ENCODE peak calls at places on chromosome 19, in seven cellular contexts. One of them, this sample, is unnamed.

GRCh38 chr19:18051887-18052286 is 34.8 kb downstream of the IL12RB1 start:
- DNase-seq in colonic mucosa: peak
- DNase-seq in stomach: peak
- DNase-seq in psoas muscle: peak
- DNase-seq in endodermal cell: no peak
- DNase-seq in tibial artery: peak
- DNase-seq in adrenal gland: no peak
- DNase-seq in this sample: no peak

GRCh38 chr19:7500811-7501450 is 12.1 kb upstream of the PEX11G start:
- DNase-seq in colonic mucosa: peak
- DNase-seq in stomach: peak
- DNase-seq in psoas muscle: peak
- DNase-seq in endodermal cell: peak
- DNase-seq in tibial artery: no peak
- DNase-seq in adrenal gland: peak
- DNase-seq in this sample: peak

GRCh38 chr19:31545766-31546165 is 196.5 kb upstream of the TSHZ3 start:
- DNase-seq in colonic mucosa: no peak
- DNase-seq in stomach: no peak
- DNase-seq in psoas muscle: no peak
- DNase-seq in endodermal cell: peak
- DNase-seq in tibial artery: no peak
- DNase-seq in adrenal gland: no peak
- DNase-seq in this sample: no peak

GRCh38 chr19:10339380-10339960 is at the start of gene ICAM3:
- DNase-seq in colonic mucosa: peak
- DNase-seq in stomach: peak
- DNase-seq in psoas muscle: no peak
- DNase-seq in endodermal cell: peak
- DNase-seq in tibial artery: no peak
- DNase-seq in adrenal gland: no peak
- DNase-seq in this sample: no peak

GRCh38 chr19:48244289-48244688 is 11.4 kb downstream of the CARD8 start:
- DNase-seq in colonic mucosa: no peak
- DNase-seq in stomach: no peak
- DNase-seq in psoas muscle: no peak
- DNase-seq in endodermal cell: no peak
- DNase-seq in tibial artery: no peak
- DNase-seq in adrenal gland: no peak
- DNase-seq in this sample: no peak

GRCh38 chr19:45395524-45396388 is 9.1 kb downstream of the PPP1R13L start:
- DNase-seq in colonic mucosa: no peak
- DNase-seq in stomach: no peak
- DNase-seq in psoas muscle: no peak
- DNase-seq in endodermal cell: peak
- DNase-seq in tibial artery: no peak
- DNase-seq in adrenal gland: no peak
- DNase-seq in this sample: no peak

GRCh38 chr19:49017666-49018351 is 918 bp upstream of the LHB start:
- DNase-seq in colonic mucosa: peak
- DNase-seq in stomach: peak
- DNase-seq in psoas muscle: peak
- DNase-seq in endodermal cell: peak
- DNase-seq in tibial artery: peak
- DNase-seq in adrenal gland: peak
- DNase-seq in this sample: no peak

GRCh38 chr19:45766293-45766918 is 2.6 kb downstream of the SIX5 start:
- DNase-seq in colonic mucosa: no peak
- DNase-seq in stomach: no peak
- DNase-seq in psoas muscle: no peak
- DNase-seq in endodermal cell: no peak
- DNase-seq in tibial artery: no peak
- DNase-seq in adrenal gland: no peak
- DNase-seq in this sample: no peak

GRCh38 chr19:8334458-8335342 is 8.4 kb downstream of the KANK3 start:
- DNase-seq in colonic mucosa: peak
- DNase-seq in stomach: peak
- DNase-seq in psoas muscle: no peak
- DNase-seq in endodermal cell: peak
- DNase-seq in tibial artery: no peak
- DNase-seq in adrenal gland: no peak
- DNase-seq in this sample: no peak

GRCh38 chr19:21505459-21506393 is at the start of gene ZNF429:
- DNase-seq in colonic mucosa: peak
- DNase-seq in stomach: peak
- DNase-seq in psoas muscle: peak
- DNase-seq in endodermal cell: peak
- DNase-seq in tibial artery: peak
- DNase-seq in adrenal gland: peak
- DNase-seq in this sample: peak

GRCh38 chr19:5291588-5292193 is 48.9 kb downstream of the PTPRS start:
- DNase-seq in colonic mucosa: no peak
- DNase-seq in stomach: no peak
- DNase-seq in psoas muscle: no peak
- DNase-seq in endodermal cell: no peak
- DNase-seq in tibial artery: no peak
- DNase-seq in adrenal gland: no peak
- DNase-seq in this sample: no peak

GRCh38 chr19:5667751-5668271 is 12.5 kb downstream of the MICOS13 start:
- DNase-seq in colonic mucosa: no peak
- DNase-seq in stomach: no peak
- DNase-seq in psoas muscle: no peak
- DNase-seq in endodermal cell: peak
- DNase-seq in tibial artery: no peak
- DNase-seq in adrenal gland: no peak
- DNase-seq in this sample: no peak

GRCh38 chr19:47075941-47076340 is 27.5 kb upstream of the TMEM160 start:
- DNase-seq in colonic mucosa: no peak
- DNase-seq in stomach: no peak
- DNase-seq in psoas muscle: no peak
- DNase-seq in endodermal cell: no peak
- DNase-seq in tibial artery: no peak
- DNase-seq in adrenal gland: no peak
- DNase-seq in this sample: no peak

GRCh38 chr19:11581740-11582139 is 4.3 kb upstream of the ACP5 start:
- DNase-seq in colonic mucosa: no peak
- DNase-seq in stomach: no peak
- DNase-seq in psoas muscle: no peak
- DNase-seq in endodermal cell: no peak
- DNase-seq in tibial artery: no peak
- DNase-seq in adrenal gland: no peak
- DNase-seq in this sample: no peak

GRCh38 chr19:15432018-15432494 is 13.3 kb upstream of the AKAP8L start:
- DNase-seq in colonic mucosa: no peak
- DNase-seq in stomach: no peak
- DNase-seq in psoas muscle: no peak
- DNase-seq in endodermal cell: no peak
- DNase-seq in tibial artery: no peak
- DNase-seq in adrenal gland: no peak
- DNase-seq in this sample: no peak

GRCh38 chr19:15431396-15432017 is 12.7 kb upstream of the AKAP8L start:
- DNase-seq in colonic mucosa: no peak
- DNase-seq in stomach: no peak
- DNase-seq in psoas muscle: no peak
- DNase-seq in endodermal cell: no peak
- DNase-seq in tibial artery: no peak
- DNase-seq in adrenal gland: no peak
- DNase-seq in this sample: no peak

GRCh38 chr19:15430526-15431120 is 11.8 kb upstream of the AKAP8L start:
- DNase-seq in colonic mucosa: no peak
- DNase-seq in stomach: no peak
- DNase-seq in psoas muscle: no peak
- DNase-seq in endodermal cell: no peak
- DNase-seq in tibial artery: no peak
- DNase-seq in adrenal gland: no peak
- DNase-seq in this sample: no peak

GRCh38 chr19:15433519-15434069 is 14.8 kb upstream of the AKAP8L start:
- DNase-seq in colonic mucosa: no peak
- DNase-seq in stomach: no peak
- DNase-seq in psoas muscle: no peak
- DNase-seq in endodermal cell: peak
- DNase-seq in tibial artery: no peak
- DNase-seq in adrenal gland: no peak
- DNase-seq in this sample: no peak

GRCh38 chr19:15432629-15433518 is 14.1 kb upstream of the AKAP8L start:
- DNase-seq in colonic mucosa: peak
- DNase-seq in stomach: peak
- DNase-seq in psoas muscle: peak
- DNase-seq in endodermal cell: peak
- DNase-seq in tibial artery: peak
- DNase-seq in adrenal gland: peak
- DNase-seq in this sample: peak
- H3K27ac ChIP-seq in colonic mucosa: peak
- H3K27ac ChIP-seq in stomach: peak
- H3K27ac ChIP-seq in psoas muscle: peak
- H3K27ac ChIP-seq in endodermal cell: peak
- H3K27ac ChIP-seq in tibial artery: peak
- H3K27ac ChIP-seq in adrenal gland: peak
- H3K27ac ChIP-seq in this sample: peak

DNA sequence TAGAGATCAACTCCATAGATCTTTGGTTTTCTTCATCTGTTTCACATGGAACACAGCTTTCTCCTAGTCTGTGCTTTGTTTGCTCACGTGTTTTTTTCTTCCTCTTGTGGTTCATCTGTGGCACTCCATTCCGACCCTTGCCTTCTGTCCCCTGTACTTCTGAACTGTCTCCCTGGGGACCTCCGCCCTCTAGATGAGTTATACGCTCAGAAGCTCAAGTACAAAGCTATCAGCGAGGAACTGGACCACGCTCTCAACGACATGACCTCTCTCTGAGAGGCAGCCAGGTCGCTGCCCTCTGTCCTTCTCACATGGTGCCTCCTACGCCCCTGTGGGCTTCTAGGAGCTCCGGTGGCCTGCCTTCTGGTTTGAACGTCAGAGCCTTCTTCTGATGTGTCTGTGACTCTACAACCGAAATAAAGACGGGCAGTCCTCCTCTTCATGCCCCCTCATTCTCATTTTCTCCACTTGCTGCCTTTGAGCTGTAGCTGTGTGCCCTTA is 16.6 kb upstream of the RAB8A start:
- DNase-seq in colonic mucosa: no peak
- DNase-seq in stomach: no peak
- DNase-seq in psoas muscle: no peak
- DNase-seq in endodermal cell: no peak
- DNase-seq in tibial artery: no peak
- DNase-seq in adrenal gland: peak
- DNase-seq in this sample: no peak
- H3K27ac ChIP-seq in colonic mucosa: no peak
- H3K27ac ChIP-seq in stomach: peak
- H3K27ac ChIP-seq in psoas muscle: no peak
- H3K27ac ChIP-seq in endodermal cell: no peak
- H3K27ac ChIP-seq in tibial artery: peak
- H3K27ac ChIP-seq in adrenal gland: peak
- H3K27ac ChIP-seq in this sample: no peak

GRCh38 chr19:14497347-14497921 is 1.5 kb upstream of the GIPC1 start:
- DNase-seq in colonic mucosa: peak
- DNase-seq in stomach: peak
- DNase-seq in psoas muscle: peak
- DNase-seq in endodermal cell: no peak
- DNase-seq in tibial artery: no peak
- DNase-seq in adrenal gland: no peak
- DNase-seq in this sample: peak

GRCh38 chr19:14496029-14496848 is at the start of gene GIPC1:
- DNase-seq in colonic mucosa: peak
- DNase-seq in stomach: peak
- DNase-seq in psoas muscle: peak
- DNase-seq in endodermal cell: peak
- DNase-seq in tibial artery: peak
- DNase-seq in adrenal gland: peak
- DNase-seq in this sample: peak

GRCh38 chr19:14495678-14496028 is 274 bp downstream of the GIPC1 start:
- DNase-seq in colonic mucosa: peak
- DNase-seq in stomach: no peak
- DNase-seq in psoas muscle: no peak
- DNase-seq in endodermal cell: no peak
- DNase-seq in tibial artery: no peak
- DNase-seq in adrenal gland: no peak
- DNase-seq in this sample: no peak

GRCh38 chr19:14494910-14495677 is 833 bp downstream of the GIPC1 start:
- DNase-seq in colonic mucosa: peak
- DNase-seq in stomach: no peak
- DNase-seq in psoas muscle: no peak
- DNase-seq in endodermal cell: no peak
- DNase-seq in tibial artery: no peak
- DNase-seq in adrenal gland: no peak
- DNase-seq in this sample: no peak

DNA sequence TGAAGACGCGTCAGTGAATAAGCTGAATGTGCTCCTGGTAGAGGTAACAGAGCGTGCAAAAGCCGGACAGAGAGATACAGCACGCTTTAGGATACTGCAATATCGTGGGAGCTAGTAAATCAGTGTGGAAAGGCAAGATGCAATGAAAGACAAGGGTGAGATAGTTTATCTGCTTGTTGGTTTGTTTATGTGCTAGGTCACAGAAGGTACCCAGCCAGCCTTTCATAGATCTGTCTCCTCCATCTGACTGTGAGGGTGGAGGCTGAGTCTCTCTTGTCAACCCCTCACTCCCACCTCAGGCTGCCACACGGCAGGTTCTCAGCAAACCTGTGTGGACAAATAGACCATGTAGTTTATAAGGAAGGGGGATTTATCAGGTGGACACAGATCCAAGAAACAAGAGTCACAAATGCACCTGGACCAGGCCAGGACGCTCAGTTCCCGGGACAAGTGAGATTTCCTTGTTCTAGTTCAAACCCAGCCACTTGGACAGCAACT is 971 bp upstream of the GIPC1 start:
- DNase-seq in colonic mucosa: no peak
- DNase-seq in stomach: no peak
- DNase-seq in psoas muscle: no peak
- DNase-seq in endodermal cell: peak
- DNase-seq in tibial artery: no peak
- DNase-seq in adrenal gland: no peak
- DNase-seq in this sample: no peak
- H3K27ac ChIP-seq in colonic mucosa: peak
- H3K27ac ChIP-seq in stomach: peak
- H3K27ac ChIP-seq in psoas muscle: peak
- H3K27ac ChIP-seq in endodermal cell: no peak
- H3K27ac ChIP-seq in tibial artery: peak
- H3K27ac ChIP-seq in adrenal gland: peak
- H3K27ac ChIP-seq in this sample: peak

GRCh38 chr19:3657395-3657769 is 30.8 kb upstream of the CACTIN start:
- DNase-seq in colonic mucosa: no peak
- DNase-seq in stomach: no peak
- DNase-seq in psoas muscle: no peak
- DNase-seq in endodermal cell: no peak
- DNase-seq in tibial artery: no peak
- DNase-seq in adrenal gland: no peak
- DNase-seq in this sample: no peak

GRCh38 chr19:3659746-3660112 is 33.1 kb upstream of the CACTIN start:
- DNase-seq in colonic mucosa: no peak
- DNase-seq in stomach: no peak
- DNase-seq in psoas muscle: no peak
- DNase-seq in endodermal cell: no peak
- DNase-seq in tibial artery: no peak
- DNase-seq in adrenal gland: no peak
- DNase-seq in this sample: no peak

GRCh38 chr19:3660493-3661219 is 34.1 kb upstream of the CACTIN start:
- DNase-seq in colonic mucosa: no peak
- DNase-seq in stomach: no peak
- DNase-seq in psoas muscle: no peak
- DNase-seq in endodermal cell: no peak
- DNase-seq in tibial artery: no peak
- DNase-seq in adrenal gland: no peak
- DNase-seq in this sample: no peak

GRCh38 chr19:3658004-3658822 is 31.6 kb upstream of the CACTIN start:
- DNase-seq in colonic mucosa: no peak
- DNase-seq in stomach: peak
- DNase-seq in psoas muscle: no peak
- DNase-seq in endodermal cell: no peak
- DNase-seq in tibial artery: no peak
- DNase-seq in adrenal gland: no peak
- DNase-seq in this sample: no peak

GRCh38 chr19:3658823-3659745 is 32.5 kb upstream of the CACTIN start:
- DNase-seq in colonic mucosa: no peak
- DNase-seq in stomach: no peak
- DNase-seq in psoas muscle: no peak
- DNase-seq in endodermal cell: no peak
- DNase-seq in tibial artery: no peak
- DNase-seq in adrenal gland: no peak
- DNase-seq in this sample: no peak
- H3K27ac ChIP-seq in colonic mucosa: no peak
- H3K27ac ChIP-seq in stomach: no peak
- H3K27ac ChIP-seq in psoas muscle: no peak
- H3K27ac ChIP-seq in endodermal cell: no peak
- H3K27ac ChIP-seq in tibial artery: no peak
- H3K27ac ChIP-seq in adrenal gland: no peak
- H3K27ac ChIP-seq in this sample: no peak

This sample was measured in substantia nigra.